ENCODE peak calls at places on chromosomes 4 and X, in four cellular contexts. H is kidney, U is ovary, K is left ventricle myocardium inferior. T is an unnamed sample.

GRCh38 chrX:70754169-70754843 is 154.2 kb downstream of the TEX11 start:
- DNase-seq in K (no peak), H (no peak), U (no peak), T (no peak)

GRCh38 chr4:173793937-173794510 is 264.0 kb upstream of the HAND2 start:
- DNase-seq in U (no peak), K (no peak), H (no peak), T (no peak)

GRCh38 chr4:55730143-55730931 is 89.3 kb upstream of the EXOC1L start:
- DNase-seq in U (no peak), K (no peak), H (no peak), T (no peak)

GRCh38 chr4:16626945-16627344 is 271.5 kb downstream of the LDB2 start:
- DNase-seq in U (peak), K (no peak), H (no peak), T (peak)

GRCh38 chrX:154398668-154399526 is 720 bp downstream of the RPL10 start:
- DNase-seq in H (peak), K (peak), U (peak), T (peak)

GRCh38 chr4:122450847-122451246 is 5.7 kb downstream of the IL2 start:
- DNase-seq in U (no peak), H (no peak), K (no peak), T (no peak)

GRCh38 chrX:46953597-46953996 is 41.4 kb downstream of the JADE3 start:
- DNase-seq in H (no peak), U (no peak), K (no peak), T (no peak)

GRCh38 chrX:2566044-2566443 is 65.3 kb upstream of the DHRSX start:
- DNase-seq in H (no peak), U (no peak), K (no peak), T (no peak)

GRCh38 chrX:139213241-139213709 is 317.3 kb upstream of the F9 start:
- DNase-seq in H (no peak), U (no peak), K (no peak), T (no peak)

GRCh38 chrX:43333543-43333942 is 322.6 kb upstream of the MAOA start:
- DNase-seq in U (no peak), K (no peak), H (no peak), T (no peak)
- TF ChIP-seq CTCF in U (no peak), K (no peak), H (no peak), T (no peak)

DNA sequence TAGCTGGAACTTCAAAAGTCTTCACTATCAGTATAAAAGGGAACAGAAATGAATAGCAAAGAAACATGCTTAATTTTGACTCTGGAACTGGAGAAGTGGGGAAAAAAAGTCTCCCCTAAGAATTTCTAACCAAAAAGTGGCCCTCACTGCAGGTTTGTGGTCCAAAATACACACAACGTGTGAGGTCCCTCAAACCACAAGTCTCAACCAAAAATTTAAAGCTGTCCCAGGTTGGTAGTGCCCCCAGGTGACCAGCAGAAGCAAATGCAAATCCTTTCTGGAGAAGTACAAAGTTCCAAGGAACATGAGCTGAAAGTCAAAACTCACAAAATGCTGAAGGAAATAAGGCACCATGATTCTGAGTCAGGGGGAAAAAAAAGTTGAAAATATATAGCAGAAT is 23.6 kb upstream of the VAMP7 start:
- DNase-seq in U (no peak), H (no peak), K (no peak), T (no peak)
- TF ChIP-seq CTCF in U (no peak), H (no peak), K (peak), T (peak)

GRCh38 chr4:8744083-8744805 is 127.4 kb downstream of the HMX1 start:
- DNase-seq in K (no peak), H (peak), U (peak), T (no peak)
- TF ChIP-seq CTCF in K (no peak), H (no peak), U (no peak), T (no peak)

GRCh38 chrX:110675866-110676265 is 119.8 kb downstream of the CHRDL1 start:
- DNase-seq in U (no peak), K (no peak), H (no peak), T (no peak)

GRCh38 chrX:110683925-110684324 is 111.7 kb downstream of the CHRDL1 start:
- DNase-seq in U (no peak), H (no peak), K (no peak), T (no peak)

DNA sequence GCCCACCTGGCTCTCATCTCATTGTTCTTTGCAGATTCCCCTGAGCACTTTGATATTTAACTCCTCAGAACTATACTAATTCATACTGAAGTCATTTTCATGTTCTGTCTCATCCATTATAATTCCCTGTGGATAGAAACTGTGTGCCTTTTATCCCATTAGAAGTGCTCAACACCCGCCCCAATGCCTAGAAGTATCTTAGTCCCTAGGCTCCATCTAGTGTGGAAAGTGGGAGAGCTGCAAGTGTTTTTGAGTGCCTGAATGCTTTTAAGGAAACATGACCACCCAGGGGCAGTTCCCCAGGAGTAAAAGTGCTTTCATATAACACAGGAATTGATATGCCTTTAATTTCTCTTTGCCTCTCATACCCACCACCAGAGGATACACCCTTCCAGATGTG is 117.0 kb downstream of the CHRDL1 start:
- DNase-seq in K (no peak), H (no peak), U (no peak), T (no peak)
- TF ChIP-seq CTCF in K (no peak), H (no peak), U (no peak), T (no peak)

DNA sequence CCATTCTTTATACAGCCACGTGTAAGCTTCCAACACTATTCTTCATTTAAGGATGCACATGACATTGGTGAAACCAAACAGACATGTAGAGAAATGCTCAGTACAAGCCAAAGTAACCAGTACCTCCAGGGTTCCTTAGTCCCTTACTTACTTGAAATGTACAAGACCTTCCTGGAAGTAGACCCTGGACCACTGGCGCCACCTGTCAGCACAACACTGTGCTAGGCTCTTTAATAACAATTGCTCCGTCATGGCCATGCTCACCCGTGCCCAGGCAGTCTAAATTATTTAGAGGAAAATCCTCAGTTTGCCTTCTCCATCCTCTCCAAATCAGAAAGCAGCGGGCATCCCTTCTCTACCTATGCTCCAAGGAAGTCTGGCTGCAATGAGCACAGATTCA is 52.7 kb downstream of the ADGRA3 start:
- DNase-seq in U (no peak), K (no peak), H (no peak), T (no peak)
- TF ChIP-seq CTCF in U (no peak), K (no peak), H (no peak), T (no peak)

GRCh38 chrX:29229802-29230201 is 642.6 kb downstream of the IL1RAPL1 start:
- DNase-seq in U (no peak), K (no peak), H (no peak), T (no peak)

GRCh38 chrX:29233592-29234179 is 646.4 kb downstream of the IL1RAPL1 start:
- DNase-seq in K (no peak), U (no peak), H (no peak), T (no peak)

DNA sequence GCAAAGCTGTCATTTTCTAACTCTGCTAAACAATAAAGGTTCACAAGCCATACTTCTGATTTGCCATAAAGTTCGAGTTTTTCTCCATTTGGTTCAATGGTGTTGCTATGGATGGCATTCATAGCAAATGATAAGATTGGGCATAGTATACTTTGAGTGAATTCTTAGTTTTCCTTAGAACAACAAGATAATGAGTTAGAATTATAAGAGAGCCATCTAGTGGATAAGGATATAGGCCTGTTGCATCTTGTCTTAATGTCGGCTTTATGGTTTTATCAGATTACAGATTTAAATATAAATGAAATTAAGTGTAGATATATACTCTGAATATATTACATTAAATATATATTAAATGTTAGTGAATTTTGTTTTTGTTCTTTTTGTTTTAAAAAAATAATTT is 644.6 kb downstream of the IL1RAPL1 start:
- DNase-seq in H (no peak), K (no peak), U (no peak), T (no peak)
- TF ChIP-seq CTCF in H (no peak), K (peak), U (no peak), T (no peak)

DNA sequence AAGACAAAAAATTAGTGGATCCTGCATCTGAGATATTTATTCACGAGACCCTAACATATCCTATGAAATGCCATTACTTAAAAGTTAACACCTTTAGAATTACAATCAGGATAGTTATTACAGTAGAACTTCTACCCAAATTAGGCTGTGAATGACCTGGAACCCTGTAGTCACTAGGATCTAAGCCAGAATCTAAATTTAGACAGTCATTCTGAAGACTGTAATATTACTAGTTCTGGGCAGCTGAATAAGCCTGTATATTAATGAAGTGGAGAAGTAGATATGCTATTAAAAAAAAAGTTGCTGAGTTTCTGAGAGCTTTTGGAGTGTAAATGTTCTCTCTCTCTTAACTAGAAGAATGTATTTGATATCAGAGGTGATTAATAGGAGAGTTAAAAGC is 67.0 kb downstream of the FAM13A start:
- DNase-seq in U (no peak), H (no peak), K (no peak), T (no peak)
- TF ChIP-seq CTCF in U (no peak), H (no peak), K (no peak), T (no peak)